ENCODE peak calls at places on chromosomes 1 and 21, in four cellular contexts. B is ovary; V is CD4-positive, CD25-positive, alpha-beta regulatory T cell; N is left lung. M is an unnamed sample.
A peak's percentile ranks its signal among the peaks of the same experiment; 100 is the strongest.

GRCh38 chr1:218466341-218467010 is 121.3 kb downstream of the TGFB2 start:
- DNase-seq in B (no peak), V (no peak), N (no peak), M (no peak)

GRCh38 chr1:234925440-234926251 is 203.0 kb downstream of the TOMM20 start:
- DNase-seq in B (no peak), V (peak; percentile 48), N (no peak), M (no peak)

GRCh38 chr1:20076695-20077461 is 6.9 kb downstream of the PLA2G5 start:
- DNase-seq in B (no peak), V (no peak), N (no peak), M (no peak)

GRCh38 chr1:230682882-230683610 is 30.9 kb downstream of the AGT start:
- DNase-seq in B (no peak), V (peak; percentile 6), N (no peak), M (no peak)

GRCh38 chr1:111217183-111217910 is 10.2 kb upstream of the CHI3L2 start:
- DNase-seq in B (no peak), V (no peak), N (no peak), M (no peak)

GRCh38 chr1:6986281-6986680 is 201.0 kb downstream of the CAMTA1 start:
- DNase-seq in B (no peak), V (no peak), N (no peak), M (no peak)

GRCh38 chr1:212465311-212465710 is 32.6 kb downstream of the NENF start:
- DNase-seq in B (no peak), V (no peak), N (no peak), M (no peak)

GRCh38 chr21:45385549-45386050 is 19.4 kb upstream of the COL18A1 start:
- DNase-seq in B (peak; percentile 54), V (no peak), N (peak; percentile 16), M (peak; percentile 25)

GRCh38 chr1:19156676-19157075 is 53.4 kb downstream of the UBR4 start:
- DNase-seq in B (no peak), V (no peak), N (peak; percentile 40), M (no peak)

GRCh38 chr1:236523704-236524141 is at the start of gene LGALS8:
- DNase-seq in B (peak; percentile 92), V (peak; percentile 89), N (peak; percentile 92), M (peak; percentile 95)

GRCh38 chr1:26234644-26235384 is 814 bp downstream of the CEP85 start:
- DNase-seq in B (no peak), V (peak; percentile 50), N (no peak), M (no peak)

GRCh38 chr1:26440259-26440658 is 8.1 kb downstream of the DHDDS start:
- DNase-seq in B (no peak), V (no peak), N (no peak), M (no peak)

GRCh38 chr1:234559152-234559916 is 50.6 kb downstream of the IRF2BP2 start:
- DNase-seq in B (no peak), V (no peak), N (no peak), M (no peak)

GRCh38 chr1:241990040-241990439 is 8.9 kb downstream of the MAP1LC3C start:
- DNase-seq in B (peak; percentile 91), V (no peak), N (peak; percentile 75), M (peak; percentile 61)

GRCh38 chr1:92958203-92958970 is 2.9 kb downstream of the DIPK1A start:
- DNase-seq in B (no peak), V (no peak), N (no peak), M (no peak)

GRCh38 chr21:43597052-43597451 is 62.2 kb downstream of the HSF2BP start:
- DNase-seq in B (no peak), V (no peak), N (no peak), M (no peak)

GRCh38 chr1:20633190-20634064 is at the start of gene PINK1:
- DNase-seq in B (peak; percentile 92), V (peak; percentile 82), N (peak; percentile 82), M (peak; percentile 87)

GRCh38 chr21:40102682-40103081 is 235.4 kb downstream of the PCP4 start:
- DNase-seq in B (no peak), V (no peak), N (no peak), M (no peak)

GRCh38 chr1:29698626-29699025 is 462.3 kb downstream of the PTPRU start:
- DNase-seq in B (no peak), V (no peak), N (no peak), M (no peak)

GRCh38 chr21:16633851-16634521 is 878.9 kb upstream of the CXADR start:
- DNase-seq in B (no peak), V (no peak), N (no peak), M (no peak)

GRCh38 chr1:93600663-93601062 is 81.0 kb downstream of the BCAR3 start:
- DNase-seq in B (no peak), V (no peak), N (peak; percentile 14), M (no peak)

GRCh38 chr1:7648761-7649384 is 122.2 kb upstream of the VAMP3 start:
- DNase-seq in B (no peak), V (no peak), N (peak; percentile 82), M (peak; percentile 87)

GRCh38 chr1:228150458-228151169 is 884 bp downstream of the GJC2 start:
- DNase-seq in B (peak; percentile 94), V (no peak), N (peak; percentile 59), M (peak; percentile 50)

GRCh38 chr21:32257952-32258785 is 20.7 kb downstream of the MIS18A start:
- DNase-seq in B (peak; percentile 80), V (peak; percentile 57), N (peak; percentile 50), M (peak; percentile 57)

GRCh38 chr1:27366411-27367159 is at the start of gene MAP3K6:
- DNase-seq in B (peak; percentile 89), V (peak; percentile 49), N (peak; percentile 90), M (peak; percentile 95)

GRCh38 chr1:100719490-100719889 is at the start of gene VCAM1:
- DNase-seq in B (peak; percentile 39), V (no peak), N (no peak), M (no peak)
- H3K4me3 ChIP-seq in B (peak within 1 kb of the TSS; percentile 19), V (no peak within 1 kb of the TSS), N (no peak within 1 kb of the TSS), M (peak within 1 kb of the TSS; percentile 38)

GRCh38 chr1:125064481-125064880 is 3879.7 kb downstream of the SRGAP2C start:
- DNase-seq in B (peak; percentile 12), V (no peak), N (no peak), M (no peak)

GRCh38 chr1:125065821-125066180 is 3881.0 kb downstream of the SRGAP2C start:
- DNase-seq in B (peak; percentile 16), V (no peak), N (peak; percentile 14), M (no peak)

GRCh38 chr1:125066385-125066784 is 3881.6 kb downstream of the SRGAP2C start:
- DNase-seq in B (peak; percentile 18), V (no peak), N (peak; percentile 20), M (no peak)

GRCh38 chr1:125065092-125065820 is 3880.5 kb downstream of the SRGAP2C start:
- DNase-seq in B (peak; percentile 14), V (no peak), N (no peak), M (no peak)
- H3K9me3 ChIP-seq in B (peaks cover 4% of the 10 kb centered on the region), V (peaks cover 12% of the 10 kb centered on the region), N (peaks cover 55% of the 10 kb centered on the region), M (peaks cover 20% of the 10 kb centered on the region)

GRCh38 chr1:113392541-113392940 is 2.2 kb downstream of the MAGI3 start:
- DNase-seq in B (no peak), V (no peak), N (no peak), M (no peak)
- H3K4me3 ChIP-seq in B (no peak overlapping the region), V (peak overlapping the region; percentile 13), N (peak overlapping the region; percentile 91), M (peak overlapping the region; percentile 89)

DNA sequence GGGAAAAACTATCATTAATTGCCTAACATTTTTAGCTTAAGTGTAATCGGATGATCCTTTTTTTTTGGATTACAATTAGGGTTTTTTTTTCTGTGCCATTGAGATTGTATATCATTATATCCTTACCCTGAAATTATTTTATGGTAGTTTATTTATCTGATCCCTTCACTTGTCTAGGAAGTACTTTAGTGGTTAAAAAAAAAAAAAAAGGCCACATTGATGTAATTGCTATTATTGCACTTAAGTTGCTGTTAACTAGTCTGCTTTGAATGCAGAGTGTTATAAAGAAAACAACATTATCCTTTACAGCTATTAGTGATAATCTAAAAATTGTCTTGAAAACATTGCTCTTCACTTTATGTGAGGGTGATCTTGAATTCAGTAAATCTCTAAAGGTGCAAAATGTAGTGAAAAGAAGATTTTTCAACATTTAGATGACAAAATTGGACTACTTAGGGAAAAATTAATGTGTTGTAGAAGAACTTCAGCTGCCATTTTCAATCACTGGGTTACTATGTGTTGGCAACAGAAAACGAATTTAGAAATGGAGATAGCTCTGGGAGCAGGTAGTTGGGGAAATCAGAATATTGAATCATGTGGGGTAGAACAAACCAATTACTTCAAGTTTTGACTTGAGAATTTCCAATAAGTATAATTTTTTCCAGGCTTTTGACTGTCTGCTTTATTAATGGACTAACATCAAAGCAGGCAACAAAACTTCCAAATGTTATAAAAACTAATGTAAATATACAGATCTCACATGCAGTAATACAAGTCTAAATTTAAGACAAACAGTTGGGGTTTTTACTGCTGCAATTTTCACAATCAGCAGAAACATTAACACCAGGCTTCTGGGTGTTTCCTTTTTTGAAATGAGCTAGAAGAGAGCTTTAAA is 5.0 kb downstream of the ADGRL2 start:
- DNase-seq in B (no peak), V (no peak), N (no peak), M (no peak)
- H3K9me3 ChIP-seq in B (no peaks in the 10 kb centered on the region), V (no peaks in the 10 kb centered on the region), N (no peaks in the 10 kb centered on the region), M (no peaks in the 10 kb centered on the region)

DNA sequence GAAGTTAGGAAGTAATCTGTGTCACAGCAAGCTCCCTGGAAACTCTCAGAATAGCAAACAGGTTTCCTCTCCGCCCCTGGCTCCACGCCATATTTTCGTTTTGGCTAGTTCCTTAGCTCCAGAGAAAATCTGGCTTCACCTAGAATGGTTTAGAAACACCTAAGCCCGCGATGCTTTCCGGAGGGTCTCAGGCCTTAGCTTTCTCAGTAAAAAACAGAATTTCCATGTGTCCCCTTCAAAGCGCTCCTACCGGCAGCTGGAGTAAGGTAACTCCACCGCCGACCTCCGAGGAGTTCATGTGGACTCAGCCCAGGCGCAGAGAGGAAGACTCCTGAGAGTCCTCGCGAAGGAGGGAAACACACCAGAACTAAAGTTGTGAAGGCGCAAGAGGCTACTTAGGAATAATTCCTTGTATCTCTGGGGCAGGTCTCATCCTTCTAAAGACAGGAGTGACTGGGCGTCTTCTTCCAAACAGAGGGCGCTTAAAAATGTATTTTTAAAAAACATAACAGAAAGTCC is 406 bp downstream of the KIAA0040 start:
- DNase-seq in B (peak; percentile 68), V (peak; percentile 41), N (peak; percentile 65), M (peak; percentile 75)
- H3K4me3 ChIP-seq in B (peak overlapping the region; percentile 63), V (peak overlapping the region; percentile 95), N (peak overlapping the region; percentile 62), M (peak overlapping the region; percentile 66)

GRCh38 chr21:38816400-38816973 is 10.8 kb downstream of the ETS2 start:
- DNase-seq in B (no peak), V (no peak), N (no peak), M (no peak)
- H3K9me3 ChIP-seq in B (no peaks in the 10 kb centered on the region), V (no peaks in the 10 kb centered on the region), N (no peaks in the 10 kb centered on the region), M (no peaks in the 10 kb centered on the region)

DNA sequence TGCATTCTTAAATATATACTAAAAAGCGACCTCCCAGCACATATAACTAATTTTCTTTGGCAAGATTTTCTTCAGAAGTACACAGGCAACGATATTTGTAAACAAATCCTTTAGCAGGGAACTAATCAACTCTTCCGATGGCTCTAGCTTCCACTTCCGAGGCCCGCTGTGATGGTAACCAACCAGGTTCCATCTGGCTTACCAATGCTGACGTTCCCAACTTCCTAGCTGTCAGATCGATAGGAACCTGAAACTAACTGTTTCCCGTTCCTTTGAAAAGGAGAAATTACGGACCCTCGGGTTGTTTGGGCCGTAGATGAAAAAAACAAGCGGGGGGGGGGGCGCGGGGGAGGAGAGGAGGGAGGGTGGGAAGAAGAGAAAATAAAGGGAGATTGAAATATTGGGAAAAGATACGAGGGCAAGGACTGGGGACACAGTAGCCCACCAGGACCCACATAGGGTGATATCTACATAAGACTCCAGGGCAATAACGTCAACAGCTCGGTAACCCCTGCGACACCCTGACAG is 513 bp downstream of the GTF2B start:
- DNase-seq in B (no peak), V (peak; percentile 46), N (no peak), M (no peak)
- H3K4me3 ChIP-seq in B (peak overlapping the region; percentile 70), V (peak overlapping the region; percentile 99), N (peak overlapping the region; percentile 97), M (peak overlapping the region; percentile 97)

GRCh38 chr1:2786329-2787162 is 14.9 kb downstream of the TTC34 start:
- DNase-seq in B (no peak), V (peak; percentile 49), N (peak; percentile 53), M (peak; percentile 63)
- H3K9me3 ChIP-seq in B (peaks cover 7% of the 10 kb centered on the region), V (peaks cover 13% of the 10 kb centered on the region), N (peaks cover 15% of the 10 kb centered on the region), M (peaks cover 11% of the 10 kb centered on the region)